ENCODE peak calls at places on chromosome 13, in ten cellular contexts. T, I, D, S, J, E, W, H, P and O are unnamed samples. For H3K4me1, the result is how much of the 10 kb centered on the place peaks cover.

GRCh38 chr13:101490400-101491015 is 38.0 kb downstream of the ITGBL1 start:
- DNase-seq in T (no peak), I (no peak), D (no peak), S (no peak), J (no peak), E (no peak), W (no peak), H (no peak), P (no peak), O (no peak)

GRCh38 chr13:90902255-90902654 is 445.2 kb upstream of the MIR17HG start:
- DNase-seq in T (no peak), I (no peak), D (no peak), S (no peak), J (no peak), E (no peak), W (no peak), H (no peak), P (no peak), O (no peak)

GRCh38 chr13:36251528-36251927 is 37.2 kb upstream of the SOHLH2 start:
- DNase-seq in T (no peak), I (no peak), D (no peak), S (no peak), J (no peak), E (no peak), W (no peak), H (no peak), P (no peak), O (no peak)

GRCh38 chr13:59834801-59835200 is 328.9 kb downstream of the DIAPH3 start:
- DNase-seq in T (no peak), I (no peak), D (no peak), S (no peak), J (no peak), E (no peak), W (no peak), H (no peak), P (no peak), O (no peak)

GRCh38 chr13:111972261-111972780 is 94.6 kb upstream of the SOX1 start:
- DNase-seq in T (no peak), I (no peak), D (no peak), S (no peak), J (no peak), E (no peak), W (no peak), H (no peak), P (no peak), O (no peak)

GRCh38 chr13:25796474-25796873 is 255.3 kb downstream of the SHISA2 start:
- DNase-seq in T (no peak), I (no peak), D (no peak), S (no peak), J (no peak), E (no peak), W (no peak), H (no peak), P (no peak), O (no peak)

GRCh38 chr13:43159007-43159406 is 135.6 kb downstream of the DNAJC15 start:
- DNase-seq in T (no peak), I (no peak), D (no peak), S (no peak), J (peak), E (no peak), W (no peak), H (no peak), P (no peak), O (no peak)

GRCh38 chr13:113112893-113113845 is 7.6 kb downstream of the F7 start:
- DNase-seq in T (peak), I (no peak), D (peak), S (peak), J (no peak), E (no peak), W (no peak), H (no peak), P (peak), O (no peak)

GRCh38 chr13:30972888-30973377 is 40.5 kb downstream of the TEX26 start:
- DNase-seq in T (no peak), I (no peak), D (no peak), S (no peak), J (no peak), E (no peak), W (no peak), H (no peak), P (no peak), O (no peak)

GRCh38 chr13:114020750-114021463 is 47.0 kb upstream of the C13orf46 start:
- DNase-seq in T (no peak), I (no peak), D (no peak), S (no peak), J (no peak), E (peak), W (no peak), H (no peak), P (no peak), O (no peak)

GRCh38 chr13:34750078-34750703 is 191.9 kb upstream of the NBEA start:
- DNase-seq in T (peak), I (peak), D (no peak), S (peak), J (peak), E (no peak), W (no peak), H (no peak), P (peak), O (no peak)

GRCh38 chr13:62931901-62932883 is 1516.5 kb upstream of the PCDH20 start:
- DNase-seq in T (no peak), I (no peak), D (no peak), S (no peak), J (no peak), E (no peak), W (no peak), H (no peak), P (no peak), O (no peak)

GRCh38 chr13:95296326-95296939 is 4.8 kb downstream of the ABCC4 start:
- DNase-seq in T (no peak), I (peak), D (no peak), S (peak), J (peak), E (peak), W (no peak), H (peak), P (no peak), O (peak)

GRCh38 chr13:78978381-78978998 is 319.5 kb upstream of the OBI1 start:
- DNase-seq in T (no peak), I (peak), D (no peak), S (no peak), J (peak), E (peak), W (peak), H (peak), P (peak), O (peak)

GRCh38 chr13:88857256-88857655 is 1186.1 kb downstream of the SLITRK5 start:
- DNase-seq in T (no peak), I (no peak), D (no peak), S (no peak), J (no peak), E (no peak), W (no peak), H (no peak), P (no peak), O (no peak)

GRCh38 chr13:44004881-44005280 is 125.2 kb downstream of the LACC1 start:
- DNase-seq in T (no peak), I (no peak), D (no peak), S (no peak), J (no peak), E (no peak), W (no peak), H (no peak), P (no peak), O (no peak)

GRCh38 chr13:48679941-48680630 is 26.4 kb downstream of the CYSLTR2 start:
- DNase-seq in T (no peak), I (no peak), D (no peak), S (no peak), J (no peak), E (no peak), W (no peak), H (no peak), P (no peak), O (no peak)

GRCh38 chr13:26956532-26957142 is 196.1 kb upstream of the GPR12 start:
- DNase-seq in T (no peak), I (no peak), D (no peak), S (no peak), J (no peak), E (no peak), W (no peak), H (no peak), P (no peak), O (no peak)
- H3K4me1 ChIP-seq in T (under half), I (under half), D (under half), S (under half), J (under half), E (under half), W (under half), H (under half), P (under half), O (under half)

GRCh38 chr13:46885018-46885417 is 11.8 kb downstream of the HTR2A start:
- DNase-seq in T (no peak), I (no peak), D (no peak), S (no peak), J (no peak), E (no peak), W (no peak), H (no peak), P (no peak), O (no peak)
- H3K27ac ChIP-seq in T (no peak), I (no peak), D (no peak), S (no peak), J (no peak), E (no peak), W (no peak), H (no peak), P (no peak), O (no peak)

DNA sequence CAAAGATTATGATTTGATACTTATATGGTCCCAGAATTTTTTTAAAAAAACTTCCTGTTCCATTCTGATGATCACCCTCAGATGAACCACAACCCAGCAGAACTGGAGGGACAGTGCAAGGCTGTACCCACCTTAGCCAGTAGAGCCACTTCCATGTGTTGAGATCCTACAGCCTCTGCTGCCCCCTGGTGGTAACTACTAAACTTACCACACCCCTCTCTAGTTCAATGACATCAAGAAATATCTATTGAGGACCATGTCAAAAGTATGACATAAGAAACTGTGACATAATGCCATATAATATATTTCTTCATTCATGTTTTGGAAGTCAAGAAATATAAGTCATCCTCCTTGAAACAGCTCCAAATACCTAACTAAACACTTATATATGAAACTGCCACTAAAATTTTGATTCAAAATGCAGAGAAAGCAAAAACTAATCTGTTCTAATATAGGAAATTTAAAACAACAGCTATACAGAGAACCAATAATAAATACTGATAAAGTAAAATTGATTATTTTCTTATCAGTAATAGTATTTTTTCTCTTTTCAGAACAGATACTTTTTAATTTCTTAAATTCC is 412.6 kb downstream of the KCTD12 start:
- DNase-seq in T (peak), I (peak), D (no peak), S (peak), J (peak), E (peak), W (no peak), H (peak), P (peak), O (peak)
- TF ChIP-seq POLR2A in T (no peak), I (no peak), D (no peak), S (no peak), J (no peak), E (no peak), W (no peak), H (no peak), P (no peak), O (no peak)

GRCh38 chr13:19605161-19605955 is 28.1 kb upstream of the MPHOSPH8 start:
- DNase-seq in T (no peak), I (no peak), D (no peak), S (peak), J (no peak), E (no peak), W (no peak), H (no peak), P (no peak), O (no peak)

GRCh38 chr13:19597523-19597922 is 35.9 kb upstream of the MPHOSPH8 start:
- DNase-seq in T (no peak), I (no peak), D (no peak), S (no peak), J (no peak), E (no peak), W (no peak), H (no peak), P (no peak), O (no peak)

GRCh38 chr13:19606152-19606551 is 27.3 kb upstream of the MPHOSPH8 start:
- DNase-seq in T (no peak), I (no peak), D (no peak), S (no peak), J (no peak), E (no peak), W (no peak), H (no peak), P (no peak), O (no peak)

GRCh38 chr13:19604306-19604705 is 29.2 kb upstream of the MPHOSPH8 start:
- DNase-seq in T (no peak), I (no peak), D (no peak), S (no peak), J (no peak), E (no peak), W (no peak), H (no peak), P (no peak), O (no peak)

DNA sequence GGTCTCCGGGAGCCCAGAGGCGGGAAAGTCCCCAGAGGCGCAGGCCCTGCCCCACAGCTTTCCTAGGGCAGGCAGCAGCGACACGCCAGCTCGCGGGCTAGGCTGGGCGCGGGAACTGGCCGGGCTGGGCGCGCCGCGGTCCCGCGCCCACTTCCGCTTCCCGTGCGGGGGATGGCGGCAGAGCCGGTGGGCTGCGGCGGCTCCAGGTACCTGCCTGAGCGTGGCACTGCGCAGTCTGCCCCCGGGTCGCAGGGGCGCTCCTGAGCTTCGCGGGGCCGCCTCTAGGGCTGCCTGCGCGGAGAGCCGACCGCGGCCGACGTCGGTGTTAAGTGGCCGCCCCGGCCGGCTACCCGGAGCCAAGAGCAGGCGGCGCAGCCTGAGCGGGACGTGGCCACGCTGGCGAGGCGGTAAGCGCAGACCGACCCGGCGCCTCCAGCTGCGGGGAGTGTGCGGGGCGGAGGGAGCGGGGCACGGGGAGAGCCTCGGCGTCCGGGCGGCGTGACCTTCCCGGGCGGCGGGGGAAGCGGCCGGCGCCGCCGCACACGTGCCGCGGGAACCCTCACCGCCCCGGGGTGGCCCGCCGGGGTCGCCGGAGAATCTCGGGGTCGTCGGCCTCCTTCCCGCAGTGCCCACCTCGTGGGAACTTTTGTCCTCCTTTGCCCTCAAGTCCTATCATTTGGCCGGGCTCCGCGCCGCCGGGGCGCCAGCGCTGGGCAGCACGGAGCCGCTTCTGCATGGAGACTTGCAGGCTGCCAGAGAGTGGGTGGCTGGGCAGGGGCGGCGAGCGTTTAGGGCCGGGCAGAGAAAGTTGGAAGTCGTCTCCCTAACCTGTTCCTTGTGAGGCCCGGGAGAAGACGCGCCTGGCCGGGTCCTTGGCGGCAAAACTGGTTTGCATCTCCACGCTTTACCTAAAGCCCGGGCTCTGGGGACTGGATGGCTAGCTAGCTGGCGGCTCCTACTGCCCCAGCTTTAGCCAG is 31.4 kb upstream of the MPHOSPH8 start:
- DNase-seq in T (no peak), I (peak), D (peak), S (peak), J (peak), E (no peak), W (no peak), H (peak), P (no peak), O (no peak)
- H3K4me1 ChIP-seq in T (under half), I (under half), D (under half), S (under half), J (under half), E (under half), W (under half), H (under half), P (under half), O (under half)

DNA sequence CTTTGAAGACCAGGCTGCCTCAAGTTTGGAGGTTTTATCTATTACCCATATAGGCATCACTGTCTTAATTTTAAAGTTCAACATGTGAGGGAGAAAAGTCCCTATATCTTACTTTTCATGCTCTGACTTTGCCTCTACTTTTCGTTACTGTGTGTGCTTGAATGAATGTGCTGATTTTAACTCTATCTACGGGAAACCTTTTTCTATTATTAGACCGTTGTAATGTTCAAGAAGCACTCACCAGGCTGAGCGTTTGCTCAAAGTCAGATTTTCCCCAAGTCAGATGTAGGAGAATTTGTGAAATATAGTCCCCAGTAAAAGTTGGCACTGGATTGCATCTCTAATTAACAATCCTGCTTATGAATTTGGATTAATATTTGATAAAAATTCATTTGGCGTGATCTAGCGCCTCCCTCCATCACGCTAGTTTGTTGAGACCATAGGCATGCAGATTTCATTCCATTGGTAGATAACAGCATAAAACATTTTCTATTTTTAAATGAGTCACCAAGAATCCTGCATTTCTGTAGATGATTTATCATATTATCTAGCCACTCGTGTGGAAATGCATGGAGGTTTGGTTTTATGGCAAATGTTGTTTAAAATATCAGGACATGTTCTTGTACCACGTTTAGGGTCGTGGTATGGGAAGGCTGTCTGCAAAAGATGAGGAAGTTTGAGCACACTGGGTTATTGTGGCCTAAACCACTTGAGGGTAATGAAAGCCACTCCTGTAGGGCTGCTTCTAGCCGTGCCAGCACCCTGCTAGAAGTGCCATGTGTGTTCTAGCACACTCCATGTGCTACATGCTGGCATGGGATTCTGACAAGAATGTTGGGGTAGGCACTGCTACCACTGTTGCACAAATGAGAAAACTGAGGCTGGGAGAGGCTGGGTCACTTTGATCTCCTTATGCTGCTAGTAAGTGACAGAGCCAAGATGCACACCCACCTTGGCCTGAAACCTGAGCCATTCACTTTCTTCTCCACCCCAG is 179.4 kb downstream of the FGF9 start:
- DNase-seq in T (no peak), I (no peak), D (no peak), S (no peak), J (no peak), E (no peak), W (no peak), H (no peak), P (no peak), O (no peak)
- H3K27ac ChIP-seq in T (peak), I (no peak), D (no peak), S (no peak), J (no peak), E (no peak), W (no peak), H (no peak), P (no peak), O (no peak)

GRCh38 chr13:33281951-33282595 is 3.5 kb downstream of the STARD13 start:
- DNase-seq in T (no peak), I (no peak), D (no peak), S (no peak), J (no peak), E (no peak), W (no peak), H (no peak), P (no peak), O (no peak)

GRCh38 chr13:33285420-33286124 is at the start of gene STARD13:
- DNase-seq in T (peak), I (peak), D (peak), S (peak), J (peak), E (peak), W (peak), H (peak), P (peak), O (peak)

GRCh38 chr13:33283195-33283910 is 2.2 kb downstream of the STARD13 start:
- DNase-seq in T (no peak), I (no peak), D (no peak), S (no peak), J (no peak), E (no peak), W (no peak), H (no peak), P (no peak), O (no peak)

GRCh38 chr13:33284916-33285315 is 639 bp downstream of the STARD13 start:
- DNase-seq in T (no peak), I (no peak), D (no peak), S (no peak), J (no peak), E (no peak), W (no peak), H (no peak), P (no peak), O (no peak)

GRCh38 chr13:33284016-33284415 is 1.5 kb downstream of the STARD13 start:
- DNase-seq in T (no peak), I (no peak), D (no peak), S (no peak), J (no peak), E (no peak), W (no peak), H (no peak), P (no peak), O (no peak)
- TF ChIP-seq POLR2A in T (no peak), I (no peak), D (peak), S (no peak), J (no peak), E (no peak), W (no peak), H (no peak), P (no peak), O (no peak)